ENCODE peak calls at places on chromosomes 13 and 19, in nine cellular contexts. A, U, B, R, Y, T, E, I and X are unnamed samples.

GRCh38 chr19:16001481-16002312 is 52.9 kb downstream of the OR10H4 start:
- DNase-seq in Y (peak), T (peak), R (no peak), U (peak), B (no peak), I (peak), E (no peak), A (no peak), X (peak)

GRCh38 chr13:48038763-48039162 is 1.2 kb downstream of the NUDT15 start:
- DNase-seq in A (no peak), Y (no peak), E (no peak), U (no peak), I (no peak), T (no peak), R (no peak), B (no peak), X (peak)

GRCh38 chr13:113951246-113951999 is 22.5 kb downstream of the C13orf46 start:
- DNase-seq in A (peak), Y (peak), I (peak), U (no peak), E (peak), T (peak), B (peak), R (peak), X (peak)

GRCh38 chr13:114309806-114310410 is 4.4 kb upstream of the CHAMP1 start:
- DNase-seq in R (no peak), A (no peak), T (no peak), E (no peak), B (no peak), U (no peak), I (no peak), Y (no peak), X (no peak)

GRCh38 chr13:73465629-73465974 is 406.8 kb downstream of the KLF5 start:
- DNase-seq in E (no peak), U (no peak), Y (peak), A (no peak), I (peak), T (no peak), B (no peak), R (no peak), X (no peak)

GRCh38 chr19:45716314-45717130 is 14.2 kb downstream of the FBXO46 start:
- DNase-seq in U (no peak), B (no peak), E (peak), A (no peak), Y (no peak), I (peak), T (no peak), R (no peak), X (no peak)

GRCh38 chr13:52070929-52071523 is 46.5 kb downstream of the UTP14C start:
- DNase-seq in E (no peak), I (peak), A (no peak), Y (peak), U (no peak), T (no peak), R (no peak), B (no peak), X (peak)

GRCh38 chr19:1262687-1263123 is 6.4 kb upstream of the CIRBP start:
- DNase-seq in U (no peak), I (no peak), E (peak), T (no peak), Y (no peak), A (no peak), B (no peak), R (peak), X (no peak)

GRCh38 chr13:94480672-94481145 is 1.2 kb upstream of the DCT start:
- DNase-seq in R (no peak), T (no peak), U (no peak), B (no peak), I (peak), A (no peak), Y (peak), E (no peak), X (no peak)

GRCh38 chr13:100881291-100881864 is 206.8 kb upstream of the TMTC4 start:
- DNase-seq in R (no peak), T (no peak), B (no peak), E (no peak), Y (no peak), U (no peak), I (peak), A (no peak), X (no peak)

GRCh38 chr13:108959254-108959653 is 329.8 kb downstream of the MYO16 start:
- DNase-seq in A (no peak), B (no peak), E (no peak), U (no peak), I (no peak), T (no peak), R (no peak), Y (peak), X (no peak)

GRCh38 chr13:45367995-45368394 is 27.0 kb upstream of the TPT1 start:
- DNase-seq in Y (no peak), B (no peak), I (no peak), E (no peak), T (no peak), R (no peak), A (no peak), U (no peak), X (no peak)

GRCh38 chr19:7846247-7846646 is 16.2 kb downstream of the EVI5L start:
- DNase-seq in R (no peak), U (no peak), Y (no peak), E (no peak), T (no peak), B (no peak), I (no peak), A (no peak), X (no peak)

GRCh38 chr19:2426661-2427322 is 594 bp downstream of the TIMM13 start:
- DNase-seq in E (no peak), R (peak), A (peak), U (no peak), B (no peak), Y (peak), T (peak), I (peak), X (peak)

GRCh38 chr13:95002968-95003813 is 290.8 kb upstream of the SOX21 start:
- DNase-seq in T (no peak), Y (no peak), E (no peak), I (no peak), B (no peak), A (no peak), R (no peak), U (no peak), X (peak)

GRCh38 chr19:10583021-10583776 is 3.9 kb downstream of the AP1M2 start:
- DNase-seq in B (no peak), T (no peak), E (no peak), R (no peak), Y (no peak), A (no peak), I (peak), U (no peak), X (no peak)

GRCh38 chr13:92187378-92187989 is 789.1 kb downstream of the GPC5 start:
- DNase-seq in Y (peak), I (peak), B (no peak), T (no peak), R (no peak), E (no peak), A (no peak), U (no peak), X (peak)

GRCh38 chr13:110680852-110681251 is 25.1 kb downstream of the CARS2 start:
- DNase-seq in E (no peak), A (no peak), U (no peak), I (peak), T (no peak), Y (no peak), B (no peak), R (no peak), X (peak)

GRCh38 chr13:27822258-27822872 is 30.1 kb downstream of the GSX1 start:
- DNase-seq in A (no peak), U (no peak), B (no peak), T (no peak), Y (no peak), I (peak), E (no peak), R (no peak), X (no peak)

GRCh38 chr19:30206187-30206586 is 166.0 kb upstream of the ZNF536 start:
- DNase-seq in U (no peak), Y (no peak), E (no peak), I (no peak), A (no peak), R (no peak), B (no peak), T (no peak), X (no peak)

GRCh38 chr13:42649761-42650289 is 75.9 kb downstream of the TNFSF11 start:
- DNase-seq in R (no peak), B (no peak), T (no peak), A (no peak), U (no peak), E (no peak), I (peak), Y (no peak), X (no peak)

GRCh38 chr13:48333976-48334375 is 30.4 kb downstream of the RB1 start:
- DNase-seq in U (no peak), B (no peak), T (no peak), E (no peak), A (no peak), R (no peak), Y (peak), I (peak), X (no peak)

GRCh38 chr13:50375792-50376191 is 360.5 kb downstream of the KCNRG start:
- DNase-seq in Y (peak), E (no peak), T (no peak), I (peak), R (no peak), B (no peak), U (peak), A (no peak), X (no peak)

GRCh38 chr19:18306903-18307681 is 15.8 kb downstream of the LSM4 start:
- DNase-seq in U (no peak), R (peak), I (no peak), B (no peak), A (no peak), T (no peak), E (no peak), Y (no peak), X (peak)

GRCh38 chr19:2479556-2480194 is 3.7 kb downstream of the GADD45B start:
- DNase-seq in U (no peak), R (no peak), A (no peak), I (no peak), B (no peak), E (no peak), Y (no peak), T (no peak), X (no peak)

GRCh38 chr13:63773476-63773875 is 2357.8 kb upstream of the PCDH20 start:
- DNase-seq in E (no peak), I (no peak), Y (no peak), T (no peak), U (no peak), A (no peak), R (no peak), B (no peak), X (no peak)

GRCh38 chr13:88751994-88752393 is 1080.8 kb downstream of the SLITRK5 start:
- DNase-seq in I (no peak), Y (no peak), U (no peak), T (no peak), R (no peak), E (no peak), B (no peak), A (no peak), X (no peak)

GRCh38 chr19:39410620-39411005 is 1.9 kb upstream of the PLEKHG2 start:
- DNase-seq in T (no peak), A (no peak), U (no peak), I (no peak), Y (no peak), B (no peak), R (no peak), E (no peak), X (no peak)

GRCh38 chr13:98925949-98926348 is 51.9 kb downstream of the DOCK9 start:
- DNase-seq in B (no peak), R (no peak), I (no peak), A (no peak), U (no peak), Y (no peak), E (no peak), T (no peak), X (no peak)

GRCh38 chr19:51803529-51803928 is 8.6 kb downstream of the FPR3 start:
- DNase-seq in T (no peak), E (no peak), I (no peak), B (no peak), U (no peak), R (no peak), A (no peak), Y (no peak), X (no peak)

GRCh38 chr13:99322297-99323103 is 15.3 kb upstream of the GPR183 start:
- DNase-seq in A (no peak), E (no peak), U (peak), I (peak), B (no peak), Y (peak), R (no peak), T (no peak), X (peak)

GRCh38 chr19:12611361-12611699 is 610 bp downstream of the ZNF791 start:
- DNase-seq in I (peak), R (peak), B (peak), E (peak), Y (peak), U (no peak), A (peak), T (peak), X (no peak)

GRCh38 chr19:610801-611505 is 21.3 kb downstream of the HCN2 start:
- DNase-seq in Y (peak), E (no peak), I (peak), A (peak), T (no peak), R (peak), B (no peak), U (peak), X (peak)

GRCh38 chr19:17103177-17103576 is 27.6 kb downstream of the MYO9B start:
- DNase-seq in A (peak), Y (no peak), R (no peak), T (no peak), B (no peak), I (peak), U (no peak), E (no peak), X (no peak)

GRCh38 chr13:57314897-57315520 is 148.0 kb downstream of the PRR20E start:
- DNase-seq in I (no peak), T (no peak), Y (no peak), A (no peak), R (no peak), U (no peak), B (no peak), E (no peak), X (no peak)

GRCh38 chr13:91017669-91018053 is 329.8 kb upstream of the MIR17HG start:
- DNase-seq in R (no peak), E (no peak), U (no peak), I (peak), A (no peak), B (no peak), T (no peak), Y (peak), X (no peak)
- TF ChIP-seq CTCF in R (no peak), E (no peak), U (no peak), I (no peak), A (no peak), B (no peak), T (no peak), Y (no peak), X (no peak)

DNA sequence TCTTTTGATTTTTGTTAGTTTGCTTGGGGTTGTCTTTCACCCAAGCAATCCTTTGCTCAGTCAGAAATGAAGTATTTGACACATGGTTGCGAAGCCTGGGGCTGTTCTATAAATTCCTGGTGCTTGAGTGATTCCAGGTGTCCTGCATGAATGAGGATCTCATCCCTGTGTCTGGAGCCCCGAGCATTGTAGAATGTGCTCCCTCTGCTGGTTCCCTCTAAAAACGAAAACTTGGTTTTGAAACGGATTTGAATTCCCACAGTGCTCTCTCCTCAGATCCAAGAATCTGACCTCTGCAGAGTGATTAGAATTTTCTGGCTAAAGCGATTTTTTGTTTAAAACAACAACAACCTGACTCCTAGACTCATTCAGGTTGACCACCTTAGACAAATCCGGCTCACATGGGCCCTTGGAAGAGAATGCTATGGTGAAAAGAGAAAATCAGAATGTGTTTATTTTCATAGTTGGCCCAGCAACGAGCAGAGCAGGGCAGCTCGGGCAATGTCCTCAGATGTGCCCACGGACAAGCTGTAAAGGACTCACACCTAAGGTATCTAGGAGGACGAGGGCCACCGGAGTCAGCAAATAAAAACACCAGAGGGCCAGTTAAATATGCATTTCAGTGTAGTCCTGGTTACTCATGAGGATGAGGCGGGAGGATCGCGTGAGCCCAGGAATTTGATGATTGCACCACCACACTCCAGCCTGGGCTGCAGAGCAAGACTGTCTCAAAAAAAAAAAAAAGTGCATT is 8.7 kb upstream of the ATP12A start:
- DNase-seq in U (peak), A (no peak), T (peak), Y (peak), B (no peak), E (peak), I (peak), R (no peak), X (peak)
- TF ChIP-seq CTCF in U (peak), A (no peak), T (peak), Y (peak), B (peak), E (peak), I (peak), R (no peak), X (peak)

GRCh38 chr13:31012285-31013024 is 80.0 kb downstream of the TEX26 start:
- DNase-seq in U (no peak), B (no peak), T (no peak), A (no peak), Y (no peak), R (no peak), E (no peak), I (peak), X (no peak)
- TF ChIP-seq CTCF in U (peak), B (no peak), T (no peak), A (no peak), Y (peak), R (no peak), E (no peak), I (peak), X (no peak)

GRCh38 chr19:34525001-34525400 is 43.4 kb downstream of the WTIP start:
- DNase-seq in I (no peak), B (no peak), A (no peak), Y (no peak), U (no peak), T (no peak), R (no peak), E (no peak), X (no peak)
- TF ChIP-seq CTCF in I (no peak), B (no peak), A (no peak), Y (no peak), U (no peak), T (no peak), R (no peak), E (no peak), X (no peak)

DNA sequence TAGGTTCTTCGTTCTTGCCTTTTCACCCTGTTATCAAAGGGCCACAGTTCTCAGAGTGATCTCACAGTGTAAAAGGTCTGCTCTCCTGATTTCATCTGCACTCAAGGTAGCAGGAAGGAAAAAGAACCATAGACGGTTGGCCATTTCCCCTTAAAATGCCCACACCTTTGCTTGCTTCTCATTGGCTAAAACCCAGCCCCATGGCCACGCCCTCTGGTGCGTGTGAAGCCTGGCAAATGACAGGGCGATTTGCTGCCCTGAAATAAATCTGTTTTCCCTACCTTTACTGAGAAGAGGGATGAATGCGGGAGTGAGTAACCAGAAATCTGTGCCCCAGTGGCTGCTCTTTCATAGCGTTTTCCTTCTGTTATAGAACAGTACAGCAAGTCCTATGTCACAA is 269.3 kb downstream of the POU4F1 start:
- DNase-seq in I (no peak), R (no peak), Y (no peak), E (no peak), A (no peak), U (no peak), T (no peak), B (no peak), X (no peak)
- TF ChIP-seq CTCF in I (no peak), R (no peak), Y (no peak), E (no peak), A (no peak), U (no peak), T (no peak), B (no peak), X (no peak)

DNA sequence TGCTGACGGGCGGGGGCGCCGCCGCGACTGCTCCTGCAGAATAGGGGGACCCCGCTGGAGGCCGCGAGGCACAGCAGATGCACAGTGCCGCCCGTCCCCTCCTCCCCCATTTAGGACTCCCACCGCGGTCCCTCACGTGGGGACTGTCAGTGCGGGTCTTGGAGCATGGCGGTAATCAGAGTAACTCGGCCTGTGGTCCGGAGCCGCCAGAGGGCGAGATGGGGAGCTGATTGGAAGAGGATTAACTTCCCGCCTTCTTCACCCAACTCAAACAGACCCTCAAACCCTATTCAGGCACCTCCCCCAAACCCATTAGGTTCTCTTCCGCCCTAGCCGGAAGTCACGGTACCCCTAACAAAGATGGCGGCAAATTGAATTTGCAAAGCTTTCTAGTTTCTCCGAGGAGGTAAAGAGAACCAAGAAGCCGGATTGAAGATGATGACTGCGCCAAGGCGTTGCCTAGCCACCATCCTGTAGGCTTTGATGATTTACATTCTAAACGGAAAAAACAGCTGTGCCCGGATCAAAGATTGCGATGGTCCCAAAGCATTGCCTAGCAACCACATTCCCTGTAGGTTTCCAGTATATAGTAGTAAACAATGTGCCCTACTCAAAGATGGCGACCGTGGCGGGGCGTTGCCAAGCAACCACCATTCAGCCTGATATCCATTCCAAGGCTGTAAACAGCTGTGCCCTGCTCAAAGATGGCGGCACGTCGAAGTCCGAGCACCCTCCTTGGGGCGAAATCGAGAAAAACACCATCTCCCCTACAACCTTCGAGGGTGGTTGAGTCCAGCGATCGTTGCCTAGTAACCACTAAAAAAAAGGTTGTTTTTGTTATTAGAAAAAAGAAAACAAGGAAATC is at the start of gene FUZ:
- DNase-seq in B (peak), U (peak), A (peak), E (peak), R (peak), I (peak), Y (peak), T (peak), X (peak)
- TF ChIP-seq CTCF in B (no peak), U (peak), A (no peak), E (peak), R (no peak), I (peak), Y (peak), T (no peak), X (no peak)

DNA sequence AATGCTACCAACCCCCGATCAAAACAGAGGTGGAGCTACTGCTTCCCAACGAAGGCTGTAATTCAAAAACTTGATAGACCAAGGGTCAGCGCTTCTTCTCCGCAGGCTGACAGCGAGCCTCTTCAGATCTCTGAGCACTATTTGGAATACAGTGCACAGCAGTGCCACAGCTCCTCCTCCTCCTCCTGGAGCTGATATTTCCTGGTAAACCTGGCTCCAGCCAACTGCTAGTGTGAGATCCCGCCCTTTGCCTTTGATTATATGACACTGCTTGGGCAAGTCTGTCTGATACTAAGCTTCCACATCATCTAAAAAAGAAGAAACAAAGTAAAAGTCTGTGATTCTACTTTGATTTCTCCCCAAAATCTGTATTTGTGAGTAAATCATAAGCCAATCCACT is 710.5 kb downstream of the DACH1 start:
- DNase-seq in R (no peak), U (no peak), T (no peak), E (no peak), B (no peak), I (no peak), A (no peak), Y (no peak), X (no peak)
- TF ChIP-seq CTCF in R (no peak), U (no peak), T (no peak), E (no peak), B (no peak), I (no peak), A (no peak), Y (no peak), X (no peak)